ENCODE peak calls at places on chromosomes 11 and 22, in seven cellular contexts. M is breast epithelium, R is transverse colon, W is HCT116, J is H1, X is stomach, Z is GM12891. N is an unnamed sample.

GRCh38 chr11:6443269-6444003 is 2.6 kb upstream of the HPX start:
- DNase-seq in M (no peak), R (peak; percentile 61), W (no peak), J (peak; percentile 77), X (peak; percentile 63), Z (peak; percentile 40), N (peak; percentile 50)

GRCh38 chr22:23098230-23098705 is 27.9 kb downstream of the GNAZ start:
- DNase-seq in M (no peak), R (no peak), W (no peak), J (no peak), X (no peak), Z (no peak), N (no peak)

GRCh38 chr11:82949352-82949751 is 47.8 kb downstream of the DDIAS start:
- DNase-seq in M (no peak), R (no peak), W (no peak), J (no peak), X (no peak), Z (no peak), N (no peak)

GRCh38 chr11:120690406-120690805 is 178.9 kb downstream of the GRIK4 start:
- DNase-seq in M (no peak), R (no peak), W (no peak), J (no peak), X (no peak), Z (no peak), N (no peak)

GRCh38 chr11:34650528-34650927 is 29.6 kb downstream of the EHF start:
- DNase-seq in M (no peak), R (no peak), W (no peak), J (no peak), X (no peak), Z (peak; percentile 42), N (peak; percentile 41)

GRCh38 chr11:121634889-121635288 is 182.1 kb upstream of the SORL1-AS1 start:
- DNase-seq in M (no peak), R (no peak), W (no peak), J (no peak), X (no peak), Z (no peak), N (no peak)

GRCh38 chr11:17864478-17864941 is 129.9 kb downstream of the KCNC1 start:
- DNase-seq in M (no peak), R (peak; percentile 18), W (no peak), J (peak; percentile 69), X (peak; percentile 32), Z (no peak), N (no peak)

GRCh38 chr22:46056169-46057041 is 79.4 kb upstream of the WNT7B start:
- DNase-seq in M (peak; percentile 55), R (peak; percentile 14), W (no peak), J (no peak), X (peak; percentile 55), Z (no peak), N (no peak)

GRCh38 chr11:133507185-133507584 is 25.1 kb downstream of the OPCML start:
- DNase-seq in M (no peak), R (no peak), W (no peak), J (peak; percentile 44), X (no peak), Z (no peak), N (no peak)

GRCh38 chr22:49323751-49324415 is 503.8 kb downstream of the BRD1 start:
- DNase-seq in M (peak; percentile 39), R (no peak), W (no peak), J (peak; percentile 32), X (peak; percentile 14), Z (no peak), N (no peak)

GRCh38 chr11:34209809-34210208 is 104.4 kb downstream of the NAT10 start:
- DNase-seq in M (no peak), R (no peak), W (no peak), J (no peak), X (no peak), Z (no peak), N (no peak)

GRCh38 chr11:102831128-102831708 is 12.2 kb downstream of the MMP3 start:
- DNase-seq in M (no peak), R (peak; percentile 51), W (no peak), J (peak; percentile 71), X (no peak), Z (peak; percentile 15), N (no peak)

GRCh38 chr22:36740716-36741115 is 35.2 kb downstream of the IFT27 start:
- DNase-seq in M (no peak), R (peak; percentile 2), W (no peak), J (no peak), X (peak; percentile 13), Z (no peak), N (no peak)

GRCh38 chr22:46701262-46701661 is 36.8 kb downstream of the CERK start:
- DNase-seq in M (no peak), R (no peak), W (no peak), J (no peak), X (no peak), Z (no peak), N (no peak)

GRCh38 chr22:26998134-26998533 is 340.7 kb downstream of the MIAT start:
- DNase-seq in M (no peak), R (no peak), W (no peak), J (no peak), X (no peak), Z (no peak), N (no peak)

GRCh38 chr11:62217191-62217748 is 8.8 kb downstream of the SCGB2A1 start:
- DNase-seq in M (no peak), R (no peak), W (no peak), J (no peak), X (no peak), Z (no peak), N (no peak)

GRCh38 chr22:29617922-29618629 is 14.6 kb downstream of the NF2 start:
- DNase-seq in M (no peak), R (no peak), W (peak; percentile 71), J (no peak), X (no peak), Z (no peak), N (no peak)

GRCh38 chr11:28674432-28675076 is 566.4 kb downstream of the METTL15 start:
- DNase-seq in M (no peak), R (no peak), W (peak; percentile 48), J (peak; percentile 61), X (no peak), Z (no peak), N (no peak)

GRCh38 chr11:70064726-70065317 is 13.3 kb upstream of the ANO1 start:
- DNase-seq in M (no peak), R (no peak), W (no peak), J (peak; percentile 41), X (no peak), Z (no peak), N (no peak)

GRCh38 chr11:130051077-130051476 is 18.6 kb upstream of the APLP2 start:
- DNase-seq in M (no peak), R (no peak), W (no peak), J (no peak), X (no peak), Z (no peak), N (no peak)

GRCh38 chr11:17544181-17544622 is at the start of gene USH1C:
- DNase-seq in M (peak; percentile 48), R (peak; percentile 80), W (peak; percentile 29), J (peak; percentile 95), X (peak; percentile 72), Z (no peak), N (no peak)

GRCh38 chr22:39234157-39234793 is 10.5 kb downstream of the PDGFB start:
- DNase-seq in M (no peak), R (no peak), W (no peak), J (peak; percentile 59), X (no peak), Z (no peak), N (no peak)

GRCh38 chr22:39232246-39232645 is 12.5 kb downstream of the PDGFB start:
- DNase-seq in M (no peak), R (no peak), W (no peak), J (no peak), X (no peak), Z (no peak), N (no peak)

GRCh38 chr22:39232806-39233735 is 11.7 kb downstream of the PDGFB start:
- DNase-seq in M (no peak), R (no peak), W (no peak), J (no peak), X (no peak), Z (no peak), N (no peak)

GRCh38 chr22:39234867-39235687 is 9.7 kb downstream of the PDGFB start:
- DNase-seq in M (peak; percentile 74), R (peak; percentile 63), W (no peak), J (no peak), X (peak; percentile 75), Z (no peak), N (no peak)

DNA sequence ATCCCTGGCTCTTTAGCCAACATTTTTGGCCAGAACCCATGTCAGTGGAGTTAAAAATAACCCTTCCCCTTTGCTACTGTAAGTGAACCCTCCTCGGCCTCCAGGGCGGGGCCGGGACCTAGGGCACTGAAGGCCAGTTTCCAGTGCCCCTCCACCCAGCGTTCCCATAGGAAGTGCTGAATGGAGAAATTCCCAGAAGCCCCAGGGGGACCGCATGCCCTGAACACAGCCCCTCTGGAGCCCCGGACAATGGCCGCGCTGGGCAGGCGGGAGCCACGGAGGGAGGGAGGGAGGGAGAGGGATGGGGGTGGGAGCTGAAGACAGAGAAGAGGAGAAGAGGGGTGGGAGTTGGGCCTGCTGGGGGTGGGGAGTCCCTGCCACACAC is 11.1 kb downstream of the PDGFB start:
- DNase-seq in M (no peak), R (no peak), W (no peak), J (no peak), X (no peak), Z (no peak), N (no peak)
- TF ChIP-seq POLR2A in M (no peak), R (no peak), W (no peak), J (no peak), X (no peak), Z (no peak), N (no peak)

GRCh38 chr22:44220727-44221680 is 40.3 kb downstream of the PARVG start:
- DNase-seq in M (no peak), R (no peak), W (no peak), J (peak; percentile 38), X (no peak), Z (no peak), N (no peak)
- TF ChIP-seq POLR2AphosphoS5 in M (no peak), R (no peak), W (no peak), J (no peak), X (no peak), Z (no peak), N (no peak)

GRCh38 chr11:1917523-1918435 is 1.7 kb upstream of the TNNT3 start:
- DNase-seq in M (no peak), R (no peak), W (no peak), J (no peak), X (no peak), Z (peak; percentile 64), N (peak; percentile 60)

GRCh38 chr11:1918436-1919315 is 827 bp upstream of the TNNT3 start:
- DNase-seq in M (no peak), R (no peak), W (no peak), J (no peak), X (no peak), Z (peak; percentile 41), N (peak; percentile 31)

GRCh38 chr11:1920909-1921575 is 1.5 kb downstream of the TNNT3 start:
- DNase-seq in M (no peak), R (no peak), W (no peak), J (no peak), X (no peak), Z (peak; percentile 30), N (peak; percentile 29)

GRCh38 chr11:1920128-1920908 is 815 bp downstream of the TNNT3 start:
- DNase-seq in M (no peak), R (no peak), W (no peak), J (no peak), X (no peak), Z (no peak), N (no peak)

GRCh38 chr11:1919428-1920127 is at the start of gene TNNT3:
- DNase-seq in M (no peak), R (no peak), W (no peak), J (no peak), X (no peak), Z (peak; percentile 30), N (peak; percentile 35)
- TF ChIP-seq POLR2A in M (no peak), R (no peak), W (no peak), J (no peak), X (no peak), Z (no peak), N (no peak)

GRCh38 chr22:41917375-41917905 is 2.6 kb upstream of the SHISA8 start:
- DNase-seq in M (no peak), R (no peak), W (no peak), J (no peak), X (no peak), Z (no peak), N (no peak)
- TF ChIP-seq POLR2AphosphoS5 in M (no peak), R (no peak), W (no peak), J (no peak), X (no peak), Z (no peak), N (peak; percentile 3)